ENCODE peak calls at places on chromosome 14, in four cellular contexts. One of them, this sample, is unnamed.

GRCh38 chr14:100066984-100067383 is 1.8 kb downstream of the EVL start:
- DNase-seq in hepatocyte: no peak
- DNase-seq in neural progenitor cell: no peak
- DNase-seq in OCI-LY7: peak; percentile 44
- DNase-seq in this sample: no peak

GRCh38 chr14:105939810-105940508 is 413.6 kb downstream of the TMEM121 start:
- DNase-seq in hepatocyte: no peak
- DNase-seq in neural progenitor cell: no peak
- DNase-seq in OCI-LY7: no peak
- DNase-seq in this sample: no peak

GRCh38 chr14:33686218-33686617 is 264.7 kb downstream of the EGLN3 start:
- DNase-seq in hepatocyte: no peak
- DNase-seq in neural progenitor cell: no peak
- DNase-seq in OCI-LY7: no peak
- DNase-seq in this sample: peak; percentile 86

GRCh38 chr14:22289570-22289969 is 299.5 kb downstream of the DAD1 start:
- DNase-seq in hepatocyte: no peak
- DNase-seq in neural progenitor cell: no peak
- DNase-seq in OCI-LY7: no peak
- DNase-seq in this sample: peak; percentile 86

GRCh38 chr14:83473846-83474245 is 1940.2 kb upstream of the SEL1L start:
- DNase-seq in hepatocyte: no peak
- DNase-seq in neural progenitor cell: no peak
- DNase-seq in OCI-LY7: no peak
- DNase-seq in this sample: no peak

GRCh38 chr14:78319826-78320635 is 149.9 kb downstream of the NRXN3 start:
- DNase-seq in hepatocyte: no peak
- DNase-seq in neural progenitor cell: peak; percentile 11
- DNase-seq in OCI-LY7: no peak
- DNase-seq in this sample: no peak

GRCh38 chr14:63993992-63994391 is 141.2 kb downstream of the SYNE2 start:
- DNase-seq in hepatocyte: no peak
- DNase-seq in neural progenitor cell: no peak
- DNase-seq in OCI-LY7: peak; percentile 25
- DNase-seq in this sample: no peak

GRCh38 chr14:101817511-101818001 is 56.0 kb downstream of the PPP2R5C start:
- DNase-seq in hepatocyte: no peak
- DNase-seq in neural progenitor cell: no peak
- DNase-seq in OCI-LY7: no peak
- DNase-seq in this sample: no peak

GRCh38 chr14:87748558-87748957 is 244.4 kb downstream of the GALC start:
- DNase-seq in hepatocyte: no peak
- DNase-seq in neural progenitor cell: no peak
- DNase-seq in OCI-LY7: no peak
- DNase-seq in this sample: no peak

GRCh38 chr14:58072288-58073071 is 79.5 kb downstream of the ARMH4 start:
- DNase-seq in hepatocyte: peak; percentile 80
- DNase-seq in neural progenitor cell: peak; percentile 77
- DNase-seq in OCI-LY7: peak; percentile 57
- DNase-seq in this sample: no peak

GRCh38 chr14:104215706-104216334 is 77.4 kb downstream of the KIF26A start:
- DNase-seq in hepatocyte: no peak
- DNase-seq in neural progenitor cell: no peak
- DNase-seq in OCI-LY7: no peak
- DNase-seq in this sample: no peak

GRCh38 chr14:23095196-23096108 is at the start of gene C14orf119:
- DNase-seq in hepatocyte: peak; percentile 100
- DNase-seq in neural progenitor cell: peak; percentile 100
- DNase-seq in OCI-LY7: peak; percentile 100
- DNase-seq in this sample: peak; percentile 96

GRCh38 chr14:91872517-91873470 is 5.5 kb upstream of the TC2N start:
- DNase-seq in hepatocyte: no peak
- DNase-seq in neural progenitor cell: no peak
- DNase-seq in OCI-LY7: peak; percentile 53
- DNase-seq in this sample: peak; percentile 89

GRCh38 chr14:89736866-89737265 is 217.7 kb downstream of the EFCAB11 start:
- DNase-seq in hepatocyte: no peak
- DNase-seq in neural progenitor cell: no peak
- DNase-seq in OCI-LY7: no peak
- DNase-seq in this sample: no peak

GRCh38 chr14:99671230-99672224 is 12.6 kb upstream of the CYP46A1 start:
- DNase-seq in hepatocyte: peak; percentile 57
- DNase-seq in neural progenitor cell: peak; percentile 94
- DNase-seq in OCI-LY7: no peak
- DNase-seq in this sample: no peak

GRCh38 chr14:50060871-50061663 is 55.3 kb downstream of the VCPKMT start:
- DNase-seq in hepatocyte: peak; percentile 81
- DNase-seq in neural progenitor cell: no peak
- DNase-seq in OCI-LY7: peak; percentile 41
- DNase-seq in this sample: peak; percentile 77

GRCh38 chr14:61730756-61731373 is 31.4 kb upstream of the SNAPC1 start:
- DNase-seq in hepatocyte: no peak
- DNase-seq in neural progenitor cell: no peak
- DNase-seq in OCI-LY7: peak; percentile 46
- DNase-seq in this sample: no peak

GRCh38 chr14:61736751-61737150 is 25.5 kb upstream of the SNAPC1 start:
- DNase-seq in hepatocyte: no peak
- DNase-seq in neural progenitor cell: no peak
- DNase-seq in OCI-LY7: no peak
- DNase-seq in this sample: no peak

GRCh38 chr14:61737913-61738312 is 24.3 kb upstream of the SNAPC1 start:
- DNase-seq in hepatocyte: no peak
- DNase-seq in neural progenitor cell: no peak
- DNase-seq in OCI-LY7: no peak
- DNase-seq in this sample: no peak

GRCh38 chr14:61739133-61739532 is 23.1 kb upstream of the SNAPC1 start:
- DNase-seq in hepatocyte: no peak
- DNase-seq in neural progenitor cell: no peak
- DNase-seq in OCI-LY7: no peak
- DNase-seq in this sample: no peak

DNA sequence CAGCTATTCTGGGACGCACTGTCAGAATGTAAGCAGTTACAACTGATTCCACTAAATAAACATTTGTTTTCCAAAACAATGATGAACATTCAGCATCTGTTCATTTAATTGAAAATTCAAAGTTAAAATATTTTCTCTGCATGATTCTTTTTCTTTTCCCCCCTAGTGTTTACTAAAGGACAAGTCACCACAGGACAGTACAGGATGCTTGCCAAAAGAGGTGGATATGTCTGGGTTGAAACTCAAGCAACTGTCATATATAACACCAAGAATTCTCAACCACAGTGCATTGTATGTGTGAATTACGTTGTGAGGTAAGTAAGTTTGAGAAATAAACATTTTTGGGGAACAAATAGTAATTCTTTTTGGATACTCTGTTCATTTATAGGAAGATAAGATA is 28.2 kb upstream of the SNAPC1 start:
- DNase-seq in hepatocyte: no peak
- DNase-seq in neural progenitor cell: no peak
- DNase-seq in OCI-LY7: no peak
- DNase-seq in this sample: no peak
- H3K4me1 ChIP-seq in hepatocyte: no peaks in the 10 kb centered on the region
- H3K4me1 ChIP-seq in neural progenitor cell: no peaks in the 10 kb centered on the region
- H3K4me1 ChIP-seq in OCI-LY7: peaks cover 20% of the 10 kb centered on the region
- H3K4me1 ChIP-seq in this sample: no peaks in the 10 kb centered on the region

DNA sequence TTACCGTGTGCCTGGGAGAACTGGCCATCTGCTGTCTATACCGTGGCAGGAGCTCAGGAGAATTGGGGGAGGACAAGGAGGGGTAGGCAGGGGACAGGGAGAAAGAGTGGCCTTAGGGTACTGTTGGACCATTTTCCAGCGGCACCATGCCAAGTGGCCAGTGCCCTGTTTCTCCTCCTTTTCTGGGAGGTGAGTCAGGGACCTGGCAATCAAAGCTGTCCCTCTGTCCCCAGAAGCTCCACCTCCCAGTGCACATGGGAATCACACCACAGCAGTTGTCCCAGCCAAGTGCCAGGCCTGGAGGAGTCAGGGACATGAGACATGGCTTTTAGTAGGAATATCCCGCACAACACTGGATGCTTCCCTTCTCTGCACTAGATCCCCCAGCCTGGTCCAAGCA is 118.0 kb downstream of the GCH1 start:
- DNase-seq in hepatocyte: no peak
- DNase-seq in neural progenitor cell: no peak
- DNase-seq in OCI-LY7: no peak
- DNase-seq in this sample: no peak
- H3K4me2 ChIP-seq in hepatocyte: no peak overlapping the region
- H3K4me2 ChIP-seq in neural progenitor cell: no peak overlapping the region
- H3K4me2 ChIP-seq in OCI-LY7: no peak overlapping the region
- H3K4me2 ChIP-seq in this sample: no peak overlapping the region

GRCh38 chr14:65238456-65238855 is 136.1 kb upstream of the MAX start:
- DNase-seq in hepatocyte: peak; percentile 36
- DNase-seq in neural progenitor cell: no peak
- DNase-seq in OCI-LY7: no peak
- DNase-seq in this sample: peak; percentile 85
- H3K4me1 ChIP-seq in hepatocyte: peaks cover 45% of the 10 kb centered on the region
- H3K4me1 ChIP-seq in neural progenitor cell: peaks cover 13% of the 10 kb centered on the region
- H3K4me1 ChIP-seq in OCI-LY7: no peaks in the 10 kb centered on the region
- H3K4me1 ChIP-seq in this sample: peaks cover 81% of the 10 kb centered on the region

DNA sequence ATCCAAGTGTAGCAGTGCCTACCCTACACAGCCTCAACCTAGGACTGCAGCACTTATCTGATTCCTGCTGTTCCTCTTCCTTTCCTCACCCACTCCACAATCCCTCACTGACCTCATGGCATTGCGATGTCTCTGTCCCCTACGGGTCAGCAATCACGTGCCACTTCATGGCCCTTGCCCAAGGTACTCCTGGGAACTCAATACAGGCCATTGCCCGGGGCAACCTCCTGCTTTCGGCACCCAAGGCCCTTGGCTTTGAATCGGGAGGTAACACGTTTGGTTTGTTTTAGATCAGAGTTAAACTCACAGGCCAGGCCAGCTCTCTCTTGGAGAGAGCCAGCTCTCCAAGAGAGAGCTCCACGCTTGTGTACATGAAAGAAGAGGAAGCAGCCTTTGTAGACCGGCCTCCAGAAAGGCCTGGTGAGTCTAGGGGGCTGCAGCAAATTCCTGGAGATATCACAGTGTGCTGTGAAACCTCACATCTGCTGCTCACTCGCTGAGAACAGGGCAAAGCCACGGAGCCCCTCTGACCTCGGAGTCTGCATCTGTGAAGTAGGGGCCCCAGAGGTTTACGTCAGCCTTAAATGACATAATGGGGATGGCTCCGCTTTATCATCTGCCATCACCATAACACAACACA is 12.2 kb downstream of the CLMN start:
- DNase-seq in hepatocyte: peak; percentile 53
- DNase-seq in neural progenitor cell: no peak
- DNase-seq in OCI-LY7: no peak
- DNase-seq in this sample: no peak
- H3K4me2 ChIP-seq in hepatocyte: peak overlapping the region; percentile 9
- H3K4me2 ChIP-seq in neural progenitor cell: no peak overlapping the region
- H3K4me2 ChIP-seq in OCI-LY7: no peak overlapping the region
- H3K4me2 ChIP-seq in this sample: no peak overlapping the region

GRCh38 chr14:47674148-47674545 is 1.3 kb downstream of the MDGA2 start:
- DNase-seq in hepatocyte: peak; percentile 13
- DNase-seq in neural progenitor cell: peak; percentile 58
- DNase-seq in OCI-LY7: no peak
- DNase-seq in this sample: no peak

GRCh38 chr14:47675239-47675488 is 241 bp downstream of the MDGA2 start:
- DNase-seq in hepatocyte: no peak
- DNase-seq in neural progenitor cell: peak; percentile 58
- DNase-seq in OCI-LY7: no peak
- DNase-seq in this sample: no peak

GRCh38 chr14:47674546-47675238 is 713 bp downstream of the MDGA2 start:
- DNase-seq in hepatocyte: peak; percentile 22
- DNase-seq in neural progenitor cell: peak; percentile 65
- DNase-seq in OCI-LY7: no peak
- DNase-seq in this sample: no peak

GRCh38 chr14:47676301-47676617 is 854 bp upstream of the MDGA2 start:
- DNase-seq in hepatocyte: no peak
- DNase-seq in neural progenitor cell: no peak
- DNase-seq in OCI-LY7: no peak
- DNase-seq in this sample: no peak

GRCh38 chr14:47675489-47676300 is at the start of gene MDGA2:
- DNase-seq in hepatocyte: peak; percentile 51
- DNase-seq in neural progenitor cell: peak; percentile 85
- DNase-seq in OCI-LY7: no peak
- DNase-seq in this sample: no peak
- H3K4me1 ChIP-seq in hepatocyte: peaks cover 5% of the 10 kb centered on the region
- H3K4me1 ChIP-seq in neural progenitor cell: peaks cover 5% of the 10 kb centered on the region
- H3K4me1 ChIP-seq in OCI-LY7: no peaks in the 10 kb centered on the region
- H3K4me1 ChIP-seq in this sample: no peaks in the 10 kb centered on the region

DNA sequence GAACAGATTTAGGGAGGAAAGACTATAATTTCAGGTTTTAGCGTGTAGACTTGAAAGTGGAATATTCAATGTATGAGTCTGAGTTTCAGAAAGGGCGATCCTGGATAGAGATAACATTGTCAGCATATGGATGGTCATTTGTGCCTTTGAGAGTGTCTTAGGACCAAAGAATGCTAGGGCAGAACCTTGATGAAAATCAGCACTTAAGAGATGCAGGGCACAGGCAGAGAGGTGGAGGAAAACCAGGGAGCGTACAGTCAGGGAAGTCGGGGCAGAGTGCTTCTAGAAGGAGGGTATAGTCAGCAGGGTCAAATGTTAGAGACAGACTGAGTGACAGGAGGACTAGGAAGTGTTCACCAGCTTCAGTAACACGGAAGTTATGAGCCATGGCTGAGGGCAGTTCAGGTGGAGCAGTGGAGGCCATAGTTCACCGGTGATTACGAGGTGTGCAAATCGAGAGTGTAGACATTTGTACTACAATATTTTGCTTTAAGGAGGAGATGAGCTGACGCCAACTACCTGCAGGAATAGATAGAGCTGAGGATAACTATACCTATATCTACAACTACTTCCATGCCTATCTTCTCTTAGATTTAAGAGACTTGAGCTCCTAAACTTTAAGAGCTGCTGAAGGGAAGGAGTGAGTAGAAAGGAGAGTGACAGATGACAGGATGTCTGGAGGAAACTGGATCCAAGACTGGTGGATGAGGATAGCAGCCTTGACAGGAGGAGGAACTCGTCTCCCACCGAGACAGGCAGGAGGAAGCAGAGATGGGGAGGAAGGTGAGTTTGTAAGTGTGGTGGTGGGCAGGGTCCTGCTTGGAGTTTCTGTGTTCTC is 6.6 kb downstream of the CBLN3 start:
- DNase-seq in hepatocyte: peak; percentile 51
- DNase-seq in neural progenitor cell: no peak
- DNase-seq in OCI-LY7: no peak
- DNase-seq in this sample: no peak
- H3K4me2 ChIP-seq in hepatocyte: peak overlapping the region; percentile 28
- H3K4me2 ChIP-seq in neural progenitor cell: no peak overlapping the region
- H3K4me2 ChIP-seq in OCI-LY7: no peak overlapping the region
- H3K4me2 ChIP-seq in this sample: no peak overlapping the region

GRCh38 chr14:74583689-74584434 is 28.2 kb downstream of the LTBP2 start:
- DNase-seq in hepatocyte: peak; percentile 55
- DNase-seq in neural progenitor cell: no peak
- DNase-seq in OCI-LY7: no peak
- DNase-seq in this sample: peak; percentile 96
- H3K4me1 ChIP-seq in hepatocyte: peaks cover 6% of the 10 kb centered on the region
- H3K4me1 ChIP-seq in neural progenitor cell: no peaks in the 10 kb centered on the region
- H3K4me1 ChIP-seq in OCI-LY7: no peaks in the 10 kb centered on the region
- H3K4me1 ChIP-seq in this sample: peaks cover 61% of the 10 kb centered on the region